ENCODE peak calls at places on chromosomes 12 and 14, in four cellular contexts. H is upper lobe of right lung, A is GM23338, I is upper lobe of left lung. B is an unnamed sample.
A peak's percentile ranks its signal among the peaks of the same experiment; 100 is the strongest.

GRCh38 chr12:76029982-76030377 is 1.6 kb downstream of the PHLDA1 start:
- DNase-seq in I (no peak), A (peak; percentile 52), H (peak; percentile 60), B (no peak)

GRCh38 chr14:55450124-55450523 is 9.7 kb upstream of the TBPL2 start:
- DNase-seq in H (no peak), A (no peak), I (no peak), B (no peak)

GRCh38 chr12:98745578-98746391 is 100.7 kb downstream of the APAF1 start:
- DNase-seq in I (no peak), H (no peak), A (peak; percentile 57), B (peak; percentile 27)

GRCh38 chr14:54730156-54730961 is 163.4 kb downstream of the SAMD4A start:
- DNase-seq in H (no peak), A (no peak), I (no peak), B (peak; percentile 8)

GRCh38 chr12:15155271-15155670 is 65.9 kb downstream of the RERG start:
- DNase-seq in H (no peak), A (no peak), I (no peak), B (no peak)

GRCh38 chr14:40164083-40164482 is 731.9 kb upstream of the FBXO33 start:
- DNase-seq in H (no peak), I (no peak), A (no peak), B (no peak)

GRCh38 chr12:52091869-52092268 is 12.4 kb downstream of the SMIM41 start:
- DNase-seq in A (no peak), H (peak; percentile 41), I (no peak), B (no peak)

GRCh38 chr12:95633049-95633545 is 81.8 kb upstream of the USP44 start:
- DNase-seq in H (peak; percentile 69), I (peak; percentile 78), A (no peak), B (no peak)

GRCh38 chr12:112172556-112173324 is 47.4 kb downstream of the TRAFD1 start:
- DNase-seq in I (no peak), H (peak; percentile 52), A (no peak), B (no peak)

GRCh38 chr12:102433304-102433703 is 47.1 kb downstream of the IGF1 start:
- DNase-seq in I (no peak), A (no peak), H (no peak), B (no peak)

GRCh38 chr14:102097441-102098135 is 10.7 kb upstream of the HSP90AA1 start:
- DNase-seq in H (peak; percentile 26), I (no peak), A (peak; percentile 43), B (no peak)

GRCh38 chr12:57744194-57744776 is 554 bp upstream of the TSPAN31 start:
- DNase-seq in I (peak; percentile 72), A (no peak), H (peak; percentile 87), B (no peak)

GRCh38 chr14:103543721-103544626 is 15.0 kb downstream of the TRMT61A start:
- DNase-seq in A (peak; percentile 44), H (no peak), I (no peak), B (no peak)

GRCh38 chr12:8844665-8845064 is 22.2 kb downstream of the A2ML1 start:
- DNase-seq in A (no peak), I (peak; percentile 48), H (no peak), B (no peak)

GRCh38 chr12:65208125-65208524 is 38.7 kb downstream of the LEMD3 start:
- DNase-seq in A (no peak), I (no peak), H (no peak), B (no peak)

GRCh38 chr12:103751171-103751570 is 89.9 kb downstream of the NT5DC3 start:
- DNase-seq in H (no peak), A (peak; percentile 56), I (no peak), B (no peak)

GRCh38 chr12:96397756-96398421 is 2.4 kb downstream of the CDK17 start:
- DNase-seq in H (no peak), A (no peak), I (no peak), B (no peak)

GRCh38 chr12:132176358-132176919 is 32.2 kb downstream of the NOC4L start:
- DNase-seq in I (no peak), H (no peak), A (no peak), B (no peak)

GRCh38 chr12:126772171-126772864 is 1494.7 kb upstream of the TMEM132C start:
- DNase-seq in I (no peak), A (no peak), H (no peak), B (peak; percentile 78)

GRCh38 chr12:20142295-20142694 is 226.0 kb upstream of the PDE3A start:
- DNase-seq in H (no peak), I (no peak), A (no peak), B (no peak)

GRCh38 chr12:63940295-63940997 is 95.9 kb downstream of the SRGAP1 start:
- DNase-seq in I (no peak), H (no peak), A (no peak), B (no peak)

GRCh38 chr14:99275222-99275584 is 3.2 kb upstream of the BCL11B start:
- DNase-seq in A (no peak), I (no peak), H (no peak), B (no peak)
- H3K27me3 ChIP-seq in A (no peaks in the 10 kb centered on the region), I (no peaks in the 10 kb centered on the region), H (peaks cover 54% of the 10 kb centered on the region), B (no peaks in the 10 kb centered on the region)

GRCh38 chr12:138171-138897 is 71.8 kb downstream of the IQSEC3 start:
- DNase-seq in I (no peak), A (peak; percentile 48), H (no peak), B (no peak)

GRCh38 chr12:135127-135526 is 68.6 kb downstream of the IQSEC3 start:
- DNase-seq in I (no peak), A (no peak), H (no peak), B (no peak)

GRCh38 chr12:143964-144649 is 69.8 kb downstream of the SLC6A12 start:
- DNase-seq in H (no peak), I (no peak), A (peak; percentile 40), B (no peak)

GRCh38 chr12:138898-139534 is 72.4 kb downstream of the IQSEC3 start:
- DNase-seq in H (peak; percentile 73), I (no peak), A (peak; percentile 62), B (no peak)

DNA sequence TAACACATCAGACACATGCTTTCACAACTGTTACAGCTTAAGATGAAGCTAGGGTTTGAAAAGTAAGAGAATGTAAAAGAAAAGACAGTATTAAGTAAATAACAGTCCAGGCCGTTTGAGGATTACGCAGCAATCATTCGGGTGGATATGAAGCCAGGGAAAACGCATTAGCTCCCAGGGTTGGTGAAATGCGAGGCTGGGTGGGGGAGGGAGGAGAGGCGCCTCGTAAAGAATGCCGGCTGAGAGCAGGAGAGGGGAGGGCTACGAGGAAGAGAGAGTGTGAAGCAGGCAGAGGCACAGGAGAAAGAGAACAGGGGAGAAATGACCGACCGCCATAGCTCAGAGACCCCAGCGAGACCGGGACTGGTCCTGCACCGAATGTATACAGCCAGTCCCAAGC is 73.0 kb downstream of the IQSEC3 start:
- DNase-seq in I (no peak), H (no peak), A (peak; percentile 66), B (no peak)
- H3K27me3 ChIP-seq in I (no peaks in the 10 kb centered on the region), H (peaks cover 15% of the 10 kb centered on the region), A (peaks cover 37% of the 10 kb centered on the region), B (no peaks in the 10 kb centered on the region)

DNA sequence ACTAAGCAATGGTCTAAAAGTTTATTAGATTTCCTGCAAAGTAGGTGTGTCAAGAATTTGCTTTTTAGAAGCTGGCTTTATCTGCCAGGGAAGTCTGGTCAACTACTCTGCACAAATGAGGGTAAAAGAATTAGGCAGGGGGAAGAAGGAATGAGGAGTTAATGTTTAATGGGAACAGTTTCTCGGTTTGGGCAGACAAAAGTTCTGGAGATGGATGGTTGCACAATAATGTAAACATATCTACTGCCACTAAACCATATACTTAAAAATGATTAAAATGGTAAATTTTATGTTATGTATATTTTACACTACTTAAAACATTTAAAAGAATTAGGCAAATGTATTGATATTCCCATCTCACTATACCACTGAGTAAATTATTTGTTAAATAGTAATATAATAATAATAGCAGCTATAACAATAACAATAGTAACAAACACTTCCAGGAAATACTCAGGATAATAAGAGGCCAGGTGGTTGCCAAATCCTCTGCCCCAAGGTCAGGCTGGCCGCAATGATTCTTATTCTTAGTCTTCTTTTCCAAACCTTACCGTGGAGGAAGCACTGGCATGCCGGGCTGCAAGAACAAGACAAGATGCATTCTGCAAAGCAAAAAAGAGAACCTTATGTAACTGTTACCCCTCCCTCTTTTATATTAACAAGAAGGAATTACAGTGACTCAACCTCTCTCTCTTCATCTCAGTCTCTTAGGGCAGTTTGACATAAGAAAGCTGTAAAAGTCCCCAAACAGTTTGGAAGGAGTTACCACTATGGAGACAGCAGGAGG is 13.9 kb downstream of the CS start:
- DNase-seq in A (peak; percentile 8), H (no peak), I (no peak), B (no peak)
- H3K27me3 ChIP-seq in A (no peaks in the 10 kb centered on the region), H (no peaks in the 10 kb centered on the region), I (no peaks in the 10 kb centered on the region), B (no peaks in the 10 kb centered on the region)

GRCh38 chr12:130109062-130109945 is 53.0 kb upstream of the FZD10 start:
- DNase-seq in H (no peak), I (no peak), A (no peak), B (no peak)
- H3K27me3 ChIP-seq in H (peaks cover 9% of the 10 kb centered on the region), I (no peaks in the 10 kb centered on the region), A (no peaks in the 10 kb centered on the region), B (no peaks in the 10 kb centered on the region)

DNA sequence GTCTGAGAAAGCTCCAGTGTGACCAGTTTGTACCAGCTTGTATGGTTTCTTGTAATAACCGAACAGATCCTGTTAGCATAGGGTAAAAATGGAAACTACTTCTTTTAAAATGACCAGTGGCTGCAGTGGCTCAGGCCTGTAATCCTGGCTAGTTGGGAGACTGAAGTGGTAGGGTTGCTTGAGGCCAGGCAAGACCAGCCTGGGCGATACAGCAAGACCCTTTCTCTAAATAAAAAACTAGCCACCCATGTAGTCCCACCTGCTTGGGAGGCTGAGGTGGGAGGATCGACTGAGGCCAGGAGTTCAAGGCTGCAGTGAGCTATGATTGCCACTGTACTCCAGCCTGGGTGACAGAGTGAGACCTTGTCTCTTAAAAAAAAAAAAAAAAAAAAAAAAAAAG is 7.3 kb downstream of the PSEN1 start:
- DNase-seq in H (no peak), A (no peak), I (no peak), B (no peak)
- H3K27me3 ChIP-seq in H (no peaks in the 10 kb centered on the region), A (no peaks in the 10 kb centered on the region), I (no peaks in the 10 kb centered on the region), B (no peaks in the 10 kb centered on the region)

DNA sequence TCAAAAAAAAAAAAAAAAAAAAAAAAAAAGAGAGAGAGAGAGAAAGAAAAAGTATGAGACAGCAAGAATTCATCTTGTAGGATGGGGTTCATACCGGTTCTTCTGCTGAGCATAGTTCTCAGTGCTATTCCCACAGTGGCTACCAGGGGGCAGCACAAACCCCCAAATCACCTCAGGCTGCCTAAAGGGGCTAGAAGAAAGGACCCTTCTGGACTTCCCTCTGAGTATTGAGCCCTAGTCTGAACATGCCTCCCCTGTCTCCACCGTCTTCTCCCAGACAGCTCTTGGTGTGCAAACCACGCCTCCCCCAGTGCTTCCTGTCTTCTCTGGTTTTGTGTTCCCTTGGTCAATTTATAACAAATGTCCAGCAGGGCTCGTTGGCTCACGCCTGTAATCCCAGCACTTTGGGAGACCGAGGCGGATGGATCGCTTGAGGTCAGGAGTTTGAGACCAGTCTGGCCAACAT is 31.3 kb upstream of the SMUG1 start:
- DNase-seq in A (peak; percentile 82), H (peak; percentile 61), I (peak; percentile 40), B (peak; percentile 51)
- H3K27me3 ChIP-seq in A (peaks cover 38% of the 10 kb centered on the region), H (peaks cover 18% of the 10 kb centered on the region), I (no peaks in the 10 kb centered on the region), B (no peaks in the 10 kb centered on the region)